ENCODE peak calls at places on chromosomes 11 and 22, in seven cellular contexts. U is HepG2, R is heart left ventricle, P is fibroblast of mammary gland, G is body of pancreas, A is left ventricle myocardium inferior, M is cardiac muscle cell. I is an unnamed sample.
A peak's percentile ranks its signal among the peaks of the same experiment; 100 is the strongest.

GRCh38 chr11:5476184-5476819 is 12.2 kb upstream of the OR52D1 start:
- DNase-seq in U (peak; percentile 36), R (peak; percentile 39), P (peak; percentile 60), G (peak; percentile 46), A (no peak), M (peak; percentile 74), I (peak; percentile 71)

GRCh38 chr11:134120921-134121526 is 52.2 kb downstream of the JAM3 start:
- DNase-seq in U (no peak), R (peak; percentile 43), P (peak; percentile 65), G (no peak), A (peak; percentile 30), M (no peak), I (peak; percentile 84)

GRCh38 chr22:35377735-35378134 is 3.2 kb upstream of the HMOX1 start:
- DNase-seq in U (no peak), R (no peak), P (no peak), G (no peak), A (no peak), M (no peak), I (no peak)

GRCh38 chr11:68002575-68002942 is 1.3 kb downstream of the UNC93B1 start:
- DNase-seq in U (no peak), R (no peak), P (no peak), G (no peak), A (no peak), M (no peak), I (no peak)

GRCh38 chr11:1518301-1518700 is 31.7 kb upstream of the MOB2 start:
- DNase-seq in U (no peak), R (no peak), P (no peak), G (no peak), A (peak; percentile 10), M (no peak), I (no peak)

GRCh38 chr11:47538741-47539575 is 14.0 kb downstream of the CELF1 start:
- DNase-seq in U (no peak), R (no peak), P (no peak), G (no peak), A (no peak), M (no peak), I (peak; percentile 33)

GRCh38 chr11:67274768-67275605 is 8.7 kb downstream of the GRK2 start:
- DNase-seq in U (no peak), R (peak; percentile 64), P (no peak), G (peak; percentile 40), A (peak; percentile 75), M (no peak), I (no peak)

GRCh38 chr11:70176940-70177689 is 26.0 kb upstream of the FADD start:
- DNase-seq in U (peak; percentile 13), R (no peak), P (peak; percentile 14), G (no peak), A (no peak), M (peak; percentile 27), I (no peak)

GRCh38 chr11:130452171-130452570 is 3.7 kb downstream of the ADAMTS15 start:
- DNase-seq in U (no peak), R (no peak), P (no peak), G (no peak), A (no peak), M (no peak), I (no peak)

GRCh38 chr11:32615422-32615821 is 31.8 kb downstream of the EIF3M start:
- DNase-seq in U (peak; percentile 7), R (no peak), P (peak; percentile 5), G (no peak), A (no peak), M (peak; percentile 3), I (peak; percentile 72)

GRCh38 chr11:61061081-61061826 is 41.0 kb upstream of the CD5 start:
- DNase-seq in U (no peak), R (no peak), P (peak; percentile 43), G (no peak), A (no peak), M (no peak), I (peak; percentile 23)

GRCh38 chr11:134414036-134414731 is 2.1 kb upstream of the B3GAT1 start:
- DNase-seq in U (no peak), R (no peak), P (no peak), G (no peak), A (no peak), M (no peak), I (no peak)

GRCh38 chr11:75174781-75175370 is 24.0 kb downstream of the SLCO2B1 start:
- DNase-seq in U (no peak), R (no peak), P (peak; percentile 38), G (no peak), A (no peak), M (peak; percentile 40), I (peak; percentile 34)

GRCh38 chr11:102318469-102318868 is 1.2 kb downstream of the BIRC3 start:
- DNase-seq in U (no peak), R (no peak), P (peak; percentile 37), G (no peak), A (no peak), M (no peak), I (no peak)

GRCh38 chr22:44574581-44575343 is 76.7 kb upstream of the RTL6 start:
- DNase-seq in U (no peak), R (no peak), P (no peak), G (peak; percentile 8), A (no peak), M (peak; percentile 32), I (no peak)

GRCh38 chr22:40396882-40397281 is 26.5 kb downstream of the SGSM3 start:
- DNase-seq in U (no peak), R (peak; percentile 48), P (peak; percentile 33), G (peak; percentile 85), A (no peak), M (no peak), I (peak; percentile 91)

GRCh38 chr11:75240381-75241035 is at the start of gene TPBGL:
- DNase-seq in U (no peak), R (peak; percentile 42), P (no peak), G (no peak), A (no peak), M (no peak), I (no peak)

GRCh38 chr22:28920757-28921584 is 37.6 kb downstream of the ZNRF3 start:
- DNase-seq in U (peak; percentile 97), R (no peak), P (no peak), G (no peak), A (no peak), M (no peak), I (no peak)

GRCh38 chr11:76321340-76321739 is 59.6 kb downstream of the THAP12 start:
- DNase-seq in U (no peak), R (no peak), P (no peak), G (peak; percentile 43), A (no peak), M (no peak), I (no peak)

GRCh38 chr11:130145328-130145812 is 14.2 kb upstream of the ST14 start:
- DNase-seq in U (peak; percentile 57), R (no peak), P (no peak), G (no peak), A (no peak), M (no peak), I (no peak)

GRCh38 chr11:72113170-72113808 is 794 bp upstream of the ANAPC15 start:
- DNase-seq in U (no peak), R (no peak), P (peak; percentile 92), G (no peak), A (no peak), M (no peak), I (no peak)

GRCh38 chr22:47837703-47838102 is 1075.3 kb downstream of the TBC1D22A start:
- DNase-seq in U (peak; percentile 30), R (no peak), P (peak; percentile 11), G (peak; percentile 21), A (no peak), M (no peak), I (peak; percentile 39)
- TF ChIP-seq CTCF in U (peak; percentile 50), R (no peak), P (peak; percentile 32), G (peak; percentile 29), A (peak; percentile 16), M (peak; percentile 17), I (peak; percentile 37)

GRCh38 chr11:3865388-3866193 is 10.1 kb downstream of the STIM1 start:
- DNase-seq in U (no peak), R (no peak), P (peak; percentile 55), G (no peak), A (no peak), M (peak; percentile 44), I (peak; percentile 83)

GRCh38 chr11:3861698-3862097 is 6.2 kb downstream of the STIM1 start:
- DNase-seq in U (no peak), R (no peak), P (no peak), G (no peak), A (no peak), M (no peak), I (peak; percentile 60)

GRCh38 chr11:3867209-3868071 is 12.0 kb downstream of the STIM1 start:
- DNase-seq in U (peak; percentile 28), R (peak; percentile 65), P (peak; percentile 30), G (peak; percentile 54), A (peak; percentile 30), M (peak; percentile 92), I (peak; percentile 80)

GRCh38 chr11:3866836-3867208 is 11.4 kb downstream of the STIM1 start:
- DNase-seq in U (peak; percentile 76), R (no peak), P (no peak), G (no peak), A (no peak), M (no peak), I (no peak)

GRCh38 chr11:3866206-3866605 is 10.7 kb downstream of the STIM1 start:
- DNase-seq in U (peak; percentile 84), R (peak; percentile 34), P (no peak), G (no peak), A (peak; percentile 45), M (peak; percentile 68), I (peak; percentile 27)
- H3K4me3 ChIP-seq in U (peak overlapping the region; percentile 38), R (no peak overlapping the region), P (no peak overlapping the region), G (no peak overlapping the region), A (no peak overlapping the region), M (no peak overlapping the region), I (no peak overlapping the region)

DNA sequence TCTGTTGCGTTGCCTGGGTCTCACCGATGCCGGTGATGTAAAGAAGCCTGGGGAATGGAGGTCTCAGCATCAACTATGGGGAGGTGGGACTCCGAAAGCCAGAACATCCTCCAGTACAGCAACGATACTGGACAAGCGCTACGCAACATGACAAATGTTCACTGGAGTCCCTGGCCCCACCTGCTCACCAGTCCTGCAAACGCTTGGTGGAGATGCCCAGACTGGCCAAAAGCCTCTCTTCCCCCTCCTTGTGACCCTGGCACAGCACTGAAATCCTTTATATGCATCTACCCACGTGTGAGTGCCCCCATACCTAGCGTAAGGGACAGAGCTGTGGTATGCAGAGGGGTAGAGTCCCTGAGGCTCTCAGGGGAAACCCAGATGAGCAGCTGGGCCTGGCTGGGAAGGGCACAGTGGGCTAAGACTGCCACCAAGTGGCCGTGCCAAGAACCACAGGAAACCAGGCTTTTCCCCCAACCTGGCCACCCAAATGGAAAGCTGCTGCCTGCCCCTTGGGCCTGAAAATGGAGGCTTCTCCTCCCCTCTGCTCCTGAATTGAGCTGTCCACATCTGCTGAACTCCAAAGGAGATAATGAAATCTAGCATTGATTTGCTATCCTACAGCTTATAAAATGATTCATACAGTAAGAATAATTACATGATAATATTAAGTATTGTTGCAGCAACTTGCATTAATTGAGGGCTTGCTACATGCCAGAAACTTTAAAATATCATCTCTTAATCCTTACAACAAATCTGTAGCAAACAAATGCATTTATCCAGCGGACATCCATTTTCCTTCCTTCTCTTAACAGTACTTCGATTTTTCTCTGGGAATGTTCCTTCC is 24.8 kb upstream of the TTC12 start:
- DNase-seq in U (peak; percentile 21), R (peak; percentile 51), P (peak; percentile 35), G (peak; percentile 62), A (peak; percentile 46), M (peak; percentile 75), I (peak; percentile 64)
- TF ChIP-seq CTCF in U (peak; percentile 97), R (peak; percentile 91), P (peak; percentile 88), G (peak; percentile 84), A (peak; percentile 96), M (peak; percentile 98), I (peak; percentile 97)

DNA sequence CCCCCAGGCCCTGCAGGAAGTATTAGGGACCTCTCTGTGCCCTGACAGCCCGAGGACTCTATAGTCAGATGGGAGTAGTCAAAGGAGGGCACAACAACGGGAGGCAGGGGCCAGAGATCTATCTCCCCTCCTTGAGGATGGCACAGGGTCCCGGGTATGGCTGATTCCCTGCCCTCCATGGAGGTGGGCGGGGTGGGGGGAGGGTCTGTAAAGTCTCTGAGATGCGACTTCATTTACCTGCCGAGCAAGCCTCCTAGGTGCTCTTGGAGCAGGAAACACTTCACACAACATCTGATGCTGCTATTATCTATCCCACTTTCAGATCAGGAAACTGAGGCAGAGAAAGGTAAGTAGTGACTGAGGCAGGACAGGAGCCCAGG is 769 bp upstream of the CDC42EP1 start:
- DNase-seq in U (no peak), R (no peak), P (no peak), G (no peak), A (no peak), M (no peak), I (no peak)
- H3K4me3 ChIP-seq in U (peak overlapping the region; percentile 98), R (peak overlapping the region; percentile 66), P (peak overlapping the region; percentile 23), G (no peak overlapping the region), A (peak overlapping the region; percentile 82), M (no peak overlapping the region), I (peak overlapping the region; percentile 45)